ENCODE peak calls at places on chromosomes 3 and 15, in four cellular contexts. One of them, this sample, is unnamed.
A peak's percentile ranks its signal among the peaks of the same experiment; 100 is the strongest.

GRCh38 chr3:44942202-44942921 is 33.6 kb downstream of the ZDHHC3 start:
- DNase-seq in H1: no peak
- DNase-seq in SK-N-SH: no peak
- DNase-seq in K562: no peak
- DNase-seq in this sample: no peak

GRCh38 chr15:59595434-59595915 is 16.1 kb upstream of the GCNT3 start:
- DNase-seq in SK-N-SH: no peak
- DNase-seq in K562: no peak
- DNase-seq in H1: no peak
- DNase-seq in this sample: no peak

GRCh38 chr15:78212546-78213424 is 21.6 kb downstream of the ACSBG1 start:
- DNase-seq in SK-N-SH: peak; percentile 58
- DNase-seq in K562: peak; percentile 77
- DNase-seq in H1: peak; percentile 35
- DNase-seq in this sample: no peak

GRCh38 chr3:175207361-175207760 is 348.2 kb downstream of the NAALADL2 start:
- DNase-seq in H1: no peak
- DNase-seq in K562: no peak
- DNase-seq in SK-N-SH: no peak
- DNase-seq in this sample: no peak

GRCh38 chr3:39138804-39139415 is 14.5 kb downstream of the CSRNP1 start:
- DNase-seq in K562: no peak
- DNase-seq in H1: no peak
- DNase-seq in SK-N-SH: no peak
- DNase-seq in this sample: no peak

GRCh38 chr3:112512320-112512719 is 13.0 kb upstream of the BTLA start:
- DNase-seq in SK-N-SH: no peak
- DNase-seq in K562: no peak
- DNase-seq in H1: no peak
- DNase-seq in this sample: no peak

GRCh38 chr15:87747106-87747505 is 509.4 kb downstream of the NTRK3 start:
- DNase-seq in K562: no peak
- DNase-seq in SK-N-SH: no peak
- DNase-seq in H1: no peak
- DNase-seq in this sample: no peak

GRCh38 chr15:100905855-100906254 is 13.3 kb upstream of the LRRK1 start:
- DNase-seq in H1: no peak
- DNase-seq in K562: no peak
- DNase-seq in SK-N-SH: no peak
- DNase-seq in this sample: no peak

GRCh38 chr3:78858165-78858564 is 909.6 kb downstream of the ROBO1 start:
- DNase-seq in H1: no peak
- DNase-seq in K562: no peak
- DNase-seq in SK-N-SH: no peak
- DNase-seq in this sample: no peak

GRCh38 chr3:48220746-48221145 is 2.5 kb upstream of the CAMP start:
- DNase-seq in K562: no peak
- DNase-seq in H1: no peak
- DNase-seq in SK-N-SH: no peak
- DNase-seq in this sample: no peak

GRCh38 chr15:55917881-55918296 is 75.5 kb downstream of the NEDD4 start:
- DNase-seq in SK-N-SH: peak; percentile 23
- DNase-seq in H1: no peak
- DNase-seq in K562: peak; percentile 6
- DNase-seq in this sample: no peak

GRCh38 chr3:67901681-67902080 is 247.3 kb upstream of the SUCLG2 start:
- DNase-seq in SK-N-SH: no peak
- DNase-seq in K562: no peak
- DNase-seq in H1: no peak
- DNase-seq in this sample: no peak

GRCh38 chr15:63593705-63594671 is 3.2 kb upstream of the FBXL22 start:
- DNase-seq in H1: no peak
- DNase-seq in SK-N-SH: no peak
- DNase-seq in K562: no peak
- DNase-seq in this sample: no peak
- TF ChIP-seq TEAD4 in H1: no peak
- TF ChIP-seq TEAD4 in SK-N-SH: no peak
- TF ChIP-seq TEAD4 in K562: no peak
- TF ChIP-seq TEAD4 in this sample: no peak

GRCh38 chr15:95051881-95052280 is 820.5 kb downstream of the MCTP2 start:
- DNase-seq in SK-N-SH: no peak
- DNase-seq in H1: no peak
- DNase-seq in K562: no peak
- DNase-seq in this sample: no peak
- TF ChIP-seq TEAD4 in SK-N-SH: no peak
- TF ChIP-seq TEAD4 in H1: no peak
- TF ChIP-seq TEAD4 in K562: no peak
- TF ChIP-seq TEAD4 in this sample: no peak

DNA sequence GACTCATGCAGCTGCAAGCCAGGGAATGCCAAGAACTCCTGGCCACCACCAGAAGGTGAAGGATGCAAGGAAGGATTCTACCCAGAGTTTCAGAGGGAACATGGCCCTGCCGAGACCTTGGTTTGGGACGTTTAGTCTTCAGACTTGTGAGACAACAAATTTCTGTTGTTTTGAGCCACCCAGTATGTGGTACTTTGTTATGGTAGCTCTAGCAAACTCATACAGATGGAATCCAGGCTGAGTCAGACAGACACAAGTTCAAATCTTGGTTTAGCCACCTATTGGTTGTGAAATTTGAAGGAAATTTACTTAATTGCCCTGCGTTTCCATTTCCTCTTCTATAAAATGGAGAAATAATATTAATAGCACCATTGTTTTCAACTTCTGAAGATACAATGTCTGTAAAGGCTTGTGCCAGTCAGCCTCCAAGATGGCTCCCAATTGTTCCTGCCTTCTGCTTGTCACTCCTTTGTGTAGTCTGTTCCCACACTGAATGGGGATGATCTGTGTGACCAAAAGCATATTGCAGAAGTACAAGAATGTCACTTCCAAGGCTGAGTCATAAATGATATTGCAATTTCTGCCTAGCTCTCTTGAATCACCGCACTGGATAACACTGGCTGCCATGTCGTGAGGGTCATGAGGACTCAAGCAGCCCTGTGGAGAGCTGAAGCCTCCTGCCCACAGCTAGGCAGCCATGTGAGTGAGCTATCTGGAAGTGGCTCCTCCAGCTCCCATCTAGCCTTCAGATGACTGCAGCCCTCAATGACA is 223.5 kb upstream of the PROK2 start:
- DNase-seq in K562: no peak
- DNase-seq in H1: no peak
- DNase-seq in SK-N-SH: no peak
- DNase-seq in this sample: no peak
- TF ChIP-seq TEAD4 in K562: no peak
- TF ChIP-seq TEAD4 in H1: no peak
- TF ChIP-seq TEAD4 in SK-N-SH: no peak
- TF ChIP-seq TEAD4 in this sample: no peak

DNA sequence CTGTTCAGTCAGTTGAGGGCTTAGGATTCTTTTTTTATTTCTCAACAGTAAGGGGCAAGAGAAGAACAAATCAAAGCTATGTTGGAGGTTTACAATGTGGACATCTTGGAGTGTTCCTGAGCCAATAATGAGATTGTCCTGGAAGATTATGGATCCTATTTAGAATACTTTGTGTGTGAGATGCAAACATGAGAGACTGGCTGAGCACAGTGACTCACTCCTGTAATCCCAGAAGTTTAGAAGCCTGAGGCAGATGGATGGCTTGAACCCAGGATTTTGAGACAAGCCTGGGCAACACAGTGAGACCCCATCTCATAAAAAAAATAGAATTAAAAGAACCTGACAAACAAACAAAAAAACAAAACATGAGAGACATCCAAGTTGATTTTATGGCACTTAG is 351.6 kb downstream of the GAP43 start:
- DNase-seq in H1: no peak
- DNase-seq in SK-N-SH: no peak
- DNase-seq in K562: no peak
- DNase-seq in this sample: no peak
- TF ChIP-seq TEAD4 in H1: no peak
- TF ChIP-seq TEAD4 in SK-N-SH: no peak
- TF ChIP-seq TEAD4 in K562: no peak
- TF ChIP-seq TEAD4 in this sample: no peak

DNA sequence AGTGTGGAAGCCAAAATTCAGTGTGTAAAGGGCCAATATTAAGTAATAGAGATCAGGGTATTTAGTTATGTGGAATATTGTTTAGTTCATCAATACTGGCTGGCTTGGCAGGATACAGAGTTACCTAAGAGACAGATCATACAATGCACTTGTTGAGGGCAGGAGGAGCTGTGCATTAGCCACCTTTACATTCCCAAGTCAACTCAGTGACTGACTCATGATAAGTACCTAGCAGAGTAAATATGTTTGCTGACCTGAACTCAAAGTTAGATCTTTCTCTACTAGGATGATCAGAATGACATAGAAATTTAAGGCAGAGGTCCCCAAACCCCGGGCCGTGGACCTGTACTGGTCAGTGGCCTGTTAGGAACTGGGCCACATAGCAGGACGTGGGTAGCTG is 3.5 kb upstream of the ABHD17C start:
- DNase-seq in H1: no peak
- DNase-seq in SK-N-SH: no peak
- DNase-seq in K562: no peak
- DNase-seq in this sample: no peak
- TF ChIP-seq TEAD4 in H1: no peak
- TF ChIP-seq TEAD4 in SK-N-SH: no peak
- TF ChIP-seq TEAD4 in K562: no peak
- TF ChIP-seq TEAD4 in this sample: no peak

GRCh38 chr3:41239587-41239986 is 40.3 kb downstream of the CTNNB1 start:
- DNase-seq in H1: no peak
- DNase-seq in K562: no peak
- DNase-seq in SK-N-SH: no peak
- DNase-seq in this sample: no peak
- TF ChIP-seq TEAD4 in H1: no peak
- TF ChIP-seq TEAD4 in K562: no peak
- TF ChIP-seq TEAD4 in SK-N-SH: no peak
- TF ChIP-seq TEAD4 in this sample: no peak

DNA sequence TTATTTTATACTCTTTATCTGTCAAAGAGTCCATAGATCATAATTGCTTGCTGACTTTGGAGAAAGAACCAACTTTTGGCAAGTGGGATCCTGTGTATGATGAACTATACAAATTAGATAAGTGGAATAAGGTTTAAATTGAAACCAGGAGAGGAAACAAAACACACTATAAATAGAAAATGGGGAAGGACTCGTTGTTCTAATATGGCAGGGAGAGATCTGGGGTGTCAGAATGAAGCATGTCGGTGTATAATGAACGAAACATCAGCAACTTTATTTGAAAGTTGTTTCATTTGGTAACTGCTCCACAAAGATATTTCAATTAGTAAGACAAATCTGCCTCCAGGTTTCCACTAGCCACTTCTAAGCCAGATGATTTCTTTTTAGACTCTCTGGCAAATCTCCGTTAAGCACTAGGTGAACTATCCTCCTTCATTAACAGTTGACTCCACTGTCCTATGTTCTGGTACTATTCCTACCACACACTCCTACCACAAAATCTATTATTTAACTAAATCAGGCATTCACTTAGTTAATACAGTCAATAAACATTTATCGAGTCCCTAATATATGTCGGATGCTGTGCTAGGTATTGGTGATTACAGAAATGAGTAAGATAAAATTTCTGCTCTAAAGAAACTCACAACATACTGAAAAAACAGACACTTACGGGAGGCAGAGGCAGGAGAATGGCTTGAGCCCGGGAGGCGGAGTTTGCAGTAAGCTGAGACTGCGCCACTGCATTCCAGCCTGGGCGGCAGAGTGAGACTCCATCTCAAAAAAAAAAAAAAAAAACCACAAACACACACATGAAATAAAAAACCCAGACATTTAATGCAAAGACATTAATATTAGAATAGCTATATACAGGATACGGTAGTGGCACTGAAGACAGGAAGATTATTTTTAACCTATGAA is 20.1 kb downstream of the SLC15A2 start:
- DNase-seq in SK-N-SH: no peak
- DNase-seq in K562: no peak
- DNase-seq in H1: no peak
- DNase-seq in this sample: peak; percentile 14
- TF ChIP-seq TEAD4 in SK-N-SH: no peak
- TF ChIP-seq TEAD4 in K562: no peak
- TF ChIP-seq TEAD4 in H1: peak; percentile 43
- TF ChIP-seq TEAD4 in this sample: no peak

GRCh38 chr3:194768586-194768985 is 82.9 kb downstream of the FAM43A start:
- DNase-seq in SK-N-SH: no peak
- DNase-seq in K562: no peak
- DNase-seq in H1: no peak
- DNase-seq in this sample: no peak
- TF ChIP-seq TEAD4 in SK-N-SH: no peak
- TF ChIP-seq TEAD4 in K562: no peak
- TF ChIP-seq TEAD4 in H1: no peak
- TF ChIP-seq TEAD4 in this sample: no peak

DNA sequence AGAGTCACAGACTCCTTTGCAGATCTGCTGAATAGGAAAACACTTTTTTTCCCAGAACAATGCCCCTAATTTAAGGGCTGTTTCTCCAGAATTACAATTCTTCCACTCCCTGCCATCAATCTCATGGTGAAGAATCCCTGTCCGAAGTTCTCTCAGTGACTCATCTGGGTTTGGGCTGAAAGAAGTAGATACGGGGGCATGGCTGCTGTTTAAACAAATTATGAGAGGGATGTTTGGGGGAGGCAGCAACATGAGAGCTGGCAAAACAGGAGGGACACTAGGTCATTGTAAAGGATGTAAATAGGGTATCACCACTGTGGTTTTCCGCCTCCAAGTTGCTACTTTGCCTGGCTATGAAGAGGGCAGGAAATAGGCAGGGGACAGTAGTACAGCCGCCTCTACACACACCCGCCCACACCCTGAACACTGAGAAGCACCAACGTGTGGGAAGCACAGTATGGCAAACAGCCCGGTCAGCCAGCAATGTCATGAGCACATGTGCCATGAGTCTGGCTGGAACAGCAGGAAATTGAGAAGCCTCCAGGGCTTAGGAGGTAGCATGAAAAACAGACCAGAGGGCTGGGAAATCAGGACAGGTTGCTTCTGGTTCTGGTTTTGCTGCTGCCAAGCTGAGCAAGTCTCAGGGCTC is 17.2 kb downstream of the HEXA start:
- DNase-seq in H1: no peak
- DNase-seq in K562: no peak
- DNase-seq in SK-N-SH: peak; percentile 35
- DNase-seq in this sample: no peak
- TF ChIP-seq TEAD4 in H1: no peak
- TF ChIP-seq TEAD4 in K562: no peak
- TF ChIP-seq TEAD4 in SK-N-SH: no peak
- TF ChIP-seq TEAD4 in this sample: no peak